ENCODE peak calls at places on chromosomes 7 and 10, in nine cellular contexts. One of them, this sample, is unnamed.

GRCh38 chr10:1058017-1058416 is 1.8 kb downstream of the WDR37 start:
- DNase-seq in esophagus squamous epithelium: no peak
- DNase-seq in PC-9: no peak
- DNase-seq in heart left ventricle: no peak
- DNase-seq in tibial artery: no peak
- DNase-seq in endodermal cell: no peak
- DNase-seq in aorta: no peak
- DNase-seq in fibroblast of lung: no peak
- DNase-seq in OCI-LY7: no peak
- DNase-seq in this sample: no peak

GRCh38 chr10:111093741-111094380 is 17.0 kb downstream of the ADRA2A start:
- DNase-seq in aorta: no peak
- DNase-seq in heart left ventricle: no peak
- DNase-seq in endodermal cell: no peak
- DNase-seq in PC-9: no peak
- DNase-seq in esophagus squamous epithelium: no peak
- DNase-seq in tibial artery: no peak
- DNase-seq in OCI-LY7: no peak
- DNase-seq in fibroblast of lung: peak; percentile 47
- DNase-seq in this sample: no peak

GRCh38 chr10:62043493-62043938 is 142.0 kb downstream of the ARID5B start:
- DNase-seq in aorta: no peak
- DNase-seq in heart left ventricle: no peak
- DNase-seq in fibroblast of lung: peak; percentile 96
- DNase-seq in tibial artery: no peak
- DNase-seq in PC-9: no peak
- DNase-seq in OCI-LY7: peak; percentile 31
- DNase-seq in endodermal cell: no peak
- DNase-seq in esophagus squamous epithelium: no peak
- DNase-seq in this sample: no peak

GRCh38 chr10:103177123-103177522 is 15.9 kb downstream of the NT5C2 start:
- DNase-seq in aorta: no peak
- DNase-seq in OCI-LY7: peak; percentile 39
- DNase-seq in heart left ventricle: no peak
- DNase-seq in PC-9: no peak
- DNase-seq in esophagus squamous epithelium: no peak
- DNase-seq in endodermal cell: no peak
- DNase-seq in fibroblast of lung: no peak
- DNase-seq in tibial artery: no peak
- DNase-seq in this sample: no peak

GRCh38 chr7:94590526-94591162 is 65.3 kb downstream of the SGCE start:
- DNase-seq in OCI-LY7: no peak
- DNase-seq in fibroblast of lung: no peak
- DNase-seq in tibial artery: no peak
- DNase-seq in endodermal cell: no peak
- DNase-seq in esophagus squamous epithelium: no peak
- DNase-seq in aorta: no peak
- DNase-seq in heart left ventricle: no peak
- DNase-seq in PC-9: no peak
- DNase-seq in this sample: no peak

GRCh38 chr7:99693427-99694200 is 13.8 kb upstream of the CYP3A5 start:
- DNase-seq in PC-9: peak; percentile 86
- DNase-seq in OCI-LY7: no peak
- DNase-seq in fibroblast of lung: no peak
- DNase-seq in esophagus squamous epithelium: no peak
- DNase-seq in tibial artery: no peak
- DNase-seq in endodermal cell: peak; percentile 91
- DNase-seq in heart left ventricle: no peak
- DNase-seq in aorta: no peak
- DNase-seq in this sample: no peak

GRCh38 chr7:157568785-157569584 is 232.2 kb downstream of the DNAJB6 start:
- DNase-seq in OCI-LY7: peak; percentile 4
- DNase-seq in endodermal cell: peak; percentile 81
- DNase-seq in esophagus squamous epithelium: no peak
- DNase-seq in PC-9: no peak
- DNase-seq in fibroblast of lung: peak; percentile 59
- DNase-seq in heart left ventricle: peak; percentile 77
- DNase-seq in tibial artery: no peak
- DNase-seq in aorta: peak; percentile 60
- DNase-seq in this sample: peak; percentile 55

GRCh38 chr7:140223515-140224221 is 46.9 kb upstream of the KDM7A start:
- DNase-seq in PC-9: no peak
- DNase-seq in endodermal cell: no peak
- DNase-seq in heart left ventricle: no peak
- DNase-seq in fibroblast of lung: no peak
- DNase-seq in aorta: no peak
- DNase-seq in tibial artery: no peak
- DNase-seq in OCI-LY7: no peak
- DNase-seq in esophagus squamous epithelium: no peak
- DNase-seq in this sample: no peak

GRCh38 chr7:43516581-43517342 is 66.1 kb upstream of the STK17A start:
- DNase-seq in aorta: no peak
- DNase-seq in PC-9: no peak
- DNase-seq in OCI-LY7: no peak
- DNase-seq in fibroblast of lung: peak; percentile 68
- DNase-seq in heart left ventricle: no peak
- DNase-seq in esophagus squamous epithelium: no peak
- DNase-seq in endodermal cell: no peak
- DNase-seq in tibial artery: no peak
- DNase-seq in this sample: peak; percentile 34

GRCh38 chr7:30984359-30985107 is 20.8 kb downstream of the GHRHR start:
- DNase-seq in endodermal cell: peak; percentile 87
- DNase-seq in fibroblast of lung: peak; percentile 64
- DNase-seq in esophagus squamous epithelium: no peak
- DNase-seq in OCI-LY7: no peak
- DNase-seq in PC-9: peak; percentile 30
- DNase-seq in heart left ventricle: no peak
- DNase-seq in aorta: no peak
- DNase-seq in tibial artery: peak; percentile 75
- DNase-seq in this sample: no peak

GRCh38 chr7:25173184-25173583 is 48.1 kb upstream of the CYCS start:
- DNase-seq in aorta: no peak
- DNase-seq in OCI-LY7: no peak
- DNase-seq in PC-9: no peak
- DNase-seq in endodermal cell: no peak
- DNase-seq in tibial artery: no peak
- DNase-seq in heart left ventricle: no peak
- DNase-seq in fibroblast of lung: no peak
- DNase-seq in esophagus squamous epithelium: no peak
- DNase-seq in this sample: no peak

GRCh38 chr7:151174246-151175046 is 7.0 kb upstream of the GBX1 start:
- DNase-seq in PC-9: no peak
- DNase-seq in esophagus squamous epithelium: no peak
- DNase-seq in endodermal cell: no peak
- DNase-seq in aorta: no peak
- DNase-seq in fibroblast of lung: no peak
- DNase-seq in tibial artery: peak; percentile 64
- DNase-seq in OCI-LY7: no peak
- DNase-seq in heart left ventricle: no peak
- DNase-seq in this sample: no peak

GRCh38 chr10:58556516-58556915 is 43.8 kb downstream of the BICC1 start:
- DNase-seq in endodermal cell: no peak
- DNase-seq in aorta: no peak
- DNase-seq in OCI-LY7: no peak
- DNase-seq in tibial artery: no peak
- DNase-seq in heart left ventricle: no peak
- DNase-seq in esophagus squamous epithelium: no peak
- DNase-seq in PC-9: no peak
- DNase-seq in fibroblast of lung: no peak
- DNase-seq in this sample: no peak

GRCh38 chr7:44748948-44749731 is 493 bp downstream of the ZMIZ2 start:
- DNase-seq in aorta: no peak
- DNase-seq in tibial artery: no peak
- DNase-seq in OCI-LY7: peak; percentile 70
- DNase-seq in PC-9: no peak
- DNase-seq in fibroblast of lung: no peak
- DNase-seq in esophagus squamous epithelium: no peak
- DNase-seq in endodermal cell: peak; percentile 58
- DNase-seq in heart left ventricle: peak; percentile 47
- DNase-seq in this sample: no peak

GRCh38 chr10:71737356-71738172 is 18.0 kb upstream of the C10orf105 start:
- DNase-seq in PC-9: no peak
- DNase-seq in fibroblast of lung: no peak
- DNase-seq in esophagus squamous epithelium: no peak
- DNase-seq in tibial artery: no peak
- DNase-seq in OCI-LY7: no peak
- DNase-seq in endodermal cell: no peak
- DNase-seq in aorta: no peak
- DNase-seq in heart left ventricle: no peak
- DNase-seq in this sample: no peak

GRCh38 chr10:46296629-46297275 is 10.0 kb downstream of the ANTXRL start:
- DNase-seq in endodermal cell: no peak
- DNase-seq in fibroblast of lung: no peak
- DNase-seq in tibial artery: peak; percentile 55
- DNase-seq in heart left ventricle: no peak
- DNase-seq in esophagus squamous epithelium: no peak
- DNase-seq in PC-9: no peak
- DNase-seq in aorta: no peak
- DNase-seq in OCI-LY7: no peak
- DNase-seq in this sample: no peak

DNA sequence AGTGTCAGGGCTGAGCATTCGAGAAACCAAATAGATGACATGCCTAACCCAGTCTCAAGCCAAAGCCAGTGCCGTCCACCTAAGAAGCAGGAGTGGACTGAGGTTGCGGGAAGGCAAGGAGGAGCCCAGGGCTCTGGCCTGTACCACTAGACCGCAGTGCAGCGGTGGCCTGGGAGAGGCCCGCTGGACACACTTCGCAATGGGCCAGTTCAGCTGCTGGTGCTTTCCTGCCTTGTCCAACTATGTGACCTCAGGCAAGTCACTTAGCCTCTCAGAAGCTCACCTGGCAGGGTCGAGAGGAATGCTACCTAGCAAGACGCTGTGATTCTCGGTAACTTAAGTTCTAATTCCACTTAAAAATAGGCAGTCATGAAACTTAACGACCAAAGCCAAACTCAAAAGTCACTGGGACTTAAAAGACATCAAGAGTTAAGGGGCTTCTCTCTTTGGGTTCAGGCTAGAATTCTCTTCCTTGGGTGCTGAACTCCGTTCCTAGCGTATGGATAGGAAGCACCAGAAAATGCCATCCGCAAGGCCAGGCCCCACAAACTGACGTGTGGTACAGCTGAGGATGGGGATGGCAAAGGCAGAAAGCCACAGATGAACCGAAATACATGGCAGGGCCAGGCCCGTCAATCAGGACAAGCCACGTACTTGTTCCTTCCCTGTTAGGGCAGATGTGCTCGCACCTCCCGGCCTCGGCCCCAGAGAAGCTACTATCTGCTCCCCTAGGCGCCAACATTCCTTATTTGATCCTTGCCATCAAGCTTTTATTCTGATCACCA is 34.2 kb downstream of the CTBP2 start:
- DNase-seq in OCI-LY7: no peak
- DNase-seq in fibroblast of lung: no peak
- DNase-seq in endodermal cell: no peak
- DNase-seq in esophagus squamous epithelium: no peak
- DNase-seq in tibial artery: no peak
- DNase-seq in heart left ventricle: no peak
- DNase-seq in PC-9: no peak
- DNase-seq in aorta: no peak
- DNase-seq in this sample: no peak
- H3K4me1 ChIP-seq in OCI-LY7: no peaks in the 10 kb centered on the region
- H3K4me1 ChIP-seq in fibroblast of lung: peaks cover 15% of the 10 kb centered on the region
- H3K4me1 ChIP-seq in endodermal cell: peaks cover 3% of the 10 kb centered on the region
- H3K4me1 ChIP-seq in esophagus squamous epithelium: peaks cover 28% of the 10 kb centered on the region
- H3K4me1 ChIP-seq in tibial artery: peaks cover 94% of the 10 kb centered on the region
- H3K4me1 ChIP-seq in heart left ventricle: peaks cover 85% of the 10 kb centered on the region
- H3K4me1 ChIP-seq in PC-9: peaks cover 26% of the 10 kb centered on the region
- H3K4me1 ChIP-seq in aorta: peaks cover 6% of the 10 kb centered on the region
- H3K4me1 ChIP-seq in this sample: no peaks in the 10 kb centered on the region

GRCh38 chr10:89861199-89861573 is 159.8 kb downstream of the KIF20B start:
- DNase-seq in tibial artery: no peak
- DNase-seq in esophagus squamous epithelium: no peak
- DNase-seq in fibroblast of lung: no peak
- DNase-seq in OCI-LY7: no peak
- DNase-seq in aorta: no peak
- DNase-seq in heart left ventricle: no peak
- DNase-seq in endodermal cell: no peak
- DNase-seq in PC-9: no peak
- DNase-seq in this sample: no peak
- H3K27ac ChIP-seq in tibial artery: no peak overlapping the region
- H3K27ac ChIP-seq in esophagus squamous epithelium: no peak overlapping the region
- H3K27ac ChIP-seq in fibroblast of lung: no peak overlapping the region
- H3K27ac ChIP-seq in OCI-LY7: no peak overlapping the region
- H3K27ac ChIP-seq in aorta: no peak overlapping the region
- H3K27ac ChIP-seq in heart left ventricle: no peak overlapping the region
- H3K27ac ChIP-seq in endodermal cell: no peak overlapping the region
- H3K27ac ChIP-seq in PC-9: peak overlapping the region; percentile 57
- H3K27ac ChIP-seq in this sample: peak overlapping the region; percentile 58

GRCh38 chr7:70777251-70777650 is 354.7 kb upstream of the GALNT17 start:
- DNase-seq in esophagus squamous epithelium: no peak
- DNase-seq in fibroblast of lung: no peak
- DNase-seq in tibial artery: no peak
- DNase-seq in heart left ventricle: no peak
- DNase-seq in PC-9: no peak
- DNase-seq in endodermal cell: no peak
- DNase-seq in aorta: no peak
- DNase-seq in OCI-LY7: no peak
- DNase-seq in this sample: no peak
- H3K36me3 ChIP-seq in esophagus squamous epithelium: peaks cover 100% of the 10 kb centered on the region
- H3K36me3 ChIP-seq in fibroblast of lung: peaks cover 2% of the 10 kb centered on the region
- H3K36me3 ChIP-seq in tibial artery: peaks cover 70% of the 10 kb centered on the region
- H3K36me3 ChIP-seq in heart left ventricle: no peaks in the 10 kb centered on the region
- H3K36me3 ChIP-seq in PC-9: no peaks in the 10 kb centered on the region
- H3K36me3 ChIP-seq in endodermal cell: peaks cover 99% of the 10 kb centered on the region
- H3K36me3 ChIP-seq in aorta: peaks cover 8% of the 10 kb centered on the region
- H3K36me3 ChIP-seq in OCI-LY7: peaks cover 63% of the 10 kb centered on the region
- H3K36me3 ChIP-seq in this sample: no peaks in the 10 kb centered on the region

GRCh38 chr7:1457949-1458675 is 1.2 kb downstream of the MICALL2 start:
- DNase-seq in aorta: no peak
- DNase-seq in endodermal cell: peak; percentile 59
- DNase-seq in fibroblast of lung: no peak
- DNase-seq in tibial artery: no peak
- DNase-seq in OCI-LY7: no peak
- DNase-seq in PC-9: peak; percentile 37
- DNase-seq in esophagus squamous epithelium: no peak
- DNase-seq in heart left ventricle: no peak
- DNase-seq in this sample: no peak

GRCh38 chr7:1459930-1460756 is 873 bp upstream of the MICALL2 start:
- DNase-seq in OCI-LY7: no peak
- DNase-seq in esophagus squamous epithelium: no peak
- DNase-seq in aorta: no peak
- DNase-seq in PC-9: peak; percentile 37
- DNase-seq in endodermal cell: no peak
- DNase-seq in fibroblast of lung: no peak
- DNase-seq in tibial artery: peak; percentile 77
- DNase-seq in heart left ventricle: no peak
- DNase-seq in this sample: peak; percentile 39

GRCh38 chr7:1459512-1459892 is 232 bp upstream of the MICALL2 start:
- DNase-seq in aorta: peak; percentile 100
- DNase-seq in tibial artery: peak; percentile 100
- DNase-seq in endodermal cell: peak; percentile 100
- DNase-seq in heart left ventricle: peak; percentile 100
- DNase-seq in OCI-LY7: peak; percentile 98
- DNase-seq in esophagus squamous epithelium: peak; percentile 95
- DNase-seq in PC-9: peak; percentile 100
- DNase-seq in fibroblast of lung: peak; percentile 97
- DNase-seq in this sample: peak; percentile 96

GRCh38 chr7:1457059-1457948 is 2.0 kb downstream of the MICALL2 start:
- DNase-seq in aorta: no peak
- DNase-seq in heart left ventricle: no peak
- DNase-seq in tibial artery: no peak
- DNase-seq in endodermal cell: no peak
- DNase-seq in OCI-LY7: no peak
- DNase-seq in esophagus squamous epithelium: no peak
- DNase-seq in fibroblast of lung: no peak
- DNase-seq in PC-9: no peak
- DNase-seq in this sample: no peak

GRCh38 chr7:1458676-1459511 is at the start of gene MICALL2:
- DNase-seq in PC-9: peak; percentile 91
- DNase-seq in esophagus squamous epithelium: no peak
- DNase-seq in aorta: peak; percentile 93
- DNase-seq in OCI-LY7: peak; percentile 19
- DNase-seq in fibroblast of lung: peak; percentile 82
- DNase-seq in heart left ventricle: peak; percentile 89
- DNase-seq in tibial artery: peak; percentile 95
- DNase-seq in endodermal cell: peak; percentile 75
- DNase-seq in this sample: peak; percentile 20
- H3K4me1 ChIP-seq in PC-9: peaks cover 45% of the 10 kb centered on the region
- H3K4me1 ChIP-seq in esophagus squamous epithelium: peaks cover 81% of the 10 kb centered on the region
- H3K4me1 ChIP-seq in aorta: no peaks in the 10 kb centered on the region
- H3K4me1 ChIP-seq in OCI-LY7: peaks cover 20% of the 10 kb centered on the region
- H3K4me1 ChIP-seq in fibroblast of lung: peaks cover 29% of the 10 kb centered on the region
- H3K4me1 ChIP-seq in heart left ventricle: peaks cover 66% of the 10 kb centered on the region
- H3K4me1 ChIP-seq in tibial artery: peaks cover 88% of the 10 kb centered on the region
- H3K4me1 ChIP-seq in endodermal cell: no peaks in the 10 kb centered on the region
- H3K4me1 ChIP-seq in this sample: peaks cover 23% of the 10 kb centered on the region